ENCODE peak calls at places on chromosome 2, in nine cellular contexts. J, B, H, S, N, D, Y, V and A are unnamed samples.

GRCh38 chr2:138819964-138820363 is 39.8 kb upstream of the NXPH2 start:
- DNase-seq in J (no peak), B (no peak), H (no peak), S (no peak), N (no peak), D (no peak), Y (no peak), V (no peak), A (no peak)

GRCh38 chr2:241842067-241842415 is 16.7 kb downstream of the PDCD1 start:
- DNase-seq in J (peak), B (no peak), H (no peak), S (peak), N (no peak), D (no peak), Y (no peak), V (no peak), A (no peak)

GRCh38 chr2:224055101-224055500 is 16.0 kb upstream of the SERPINE2 start:
- DNase-seq in J (no peak), B (no peak), H (no peak), S (no peak), N (no peak), D (no peak), Y (no peak), V (peak), A (no peak)

GRCh38 chr2:152924722-152925121 is 206.3 kb downstream of the ARL6IP6 start:
- DNase-seq in J (peak), B (no peak), H (no peak), S (no peak), N (peak), D (no peak), Y (no peak), V (no peak), A (no peak)

GRCh38 chr2:172829229-172829628 is 93.6 kb downstream of the RAPGEF4 start:
- DNase-seq in J (no peak), B (no peak), H (peak), S (no peak), N (no peak), D (no peak), Y (no peak), V (peak), A (no peak)

GRCh38 chr2:173427887-173428683 is 73.4 kb downstream of the CDCA7 start:
- DNase-seq in J (no peak), B (no peak), H (peak), S (no peak), N (no peak), D (no peak), Y (no peak), V (peak), A (no peak)

GRCh38 chr2:177393381-177393780 is 808 bp downstream of the AGPS start:
- DNase-seq in J (no peak), B (no peak), H (no peak), S (no peak), N (no peak), D (no peak), Y (no peak), V (peak), A (no peak)

GRCh38 chr2:150742094-150742493 is 254.6 kb upstream of the RND3 start:
- DNase-seq in J (no peak), B (no peak), H (no peak), S (no peak), N (no peak), D (no peak), Y (no peak), V (no peak), A (no peak)

GRCh38 chr2:14401838-14402237 is 230.7 kb upstream of the LRATD1 start:
- DNase-seq in J (no peak), B (no peak), H (no peak), S (no peak), N (no peak), D (no peak), Y (no peak), V (no peak), A (no peak)